ENCODE peak calls at places on chromosomes 3 and 15, in six cellular contexts. X is Peyer's patch, R is heart right ventricle, G is left lung, C is stomach, D is esophagus squamous epithelium. Y is an unnamed sample. For H3K9me3, the result is how much of the 10 kb centered on the place peaks cover.

GRCh38 chr3:125051715-125052581 is 3.8 kb downstream of the HEG1 start:
- DNase-seq in X (peak), R (peak), G (no peak), C (no peak), D (no peak), Y (no peak)

GRCh38 chr15:101047301-101047781 is 128.2 kb downstream of the LRRK1 start:
- DNase-seq in X (peak), R (no peak), G (peak), C (peak), D (no peak), Y (no peak)

GRCh38 chr15:40285151-40285898 is 2.5 kb upstream of the ANKRD63 start:
- DNase-seq in X (no peak), R (no peak), G (no peak), C (no peak), D (no peak), Y (no peak)

GRCh38 chr3:89098173-89098572 is 9.2 kb upstream of the EPHA3 start:
- DNase-seq in X (no peak), R (no peak), G (no peak), C (no peak), D (no peak), Y (no peak)

GRCh38 chr15:39194431-39194830 is 386.4 kb upstream of the THBS1 start:
- DNase-seq in X (no peak), R (no peak), G (no peak), C (no peak), D (no peak), Y (no peak)

GRCh38 chr3:190524942-190525341 is 11.1 kb downstream of the IL1RAP start:
- DNase-seq in X (no peak), R (no peak), G (no peak), C (no peak), D (no peak), Y (no peak)

GRCh38 chr3:40116478-40117162 is 192.9 kb upstream of the EIF1B start:
- DNase-seq in X (no peak), R (no peak), G (no peak), C (no peak), D (no peak), Y (no peak)

GRCh38 chr3:65425880-65426279 is 612.8 kb downstream of the MAGI1 start:
- DNase-seq in X (no peak), R (no peak), G (no peak), C (no peak), D (no peak), Y (no peak)

GRCh38 chr3:143808999-143809700 is 39.1 kb downstream of the SLC9A9 start:
- DNase-seq in X (no peak), R (no peak), G (no peak), C (no peak), D (no peak), Y (no peak)

GRCh38 chr3:106337116-106337515 is 468.3 kb upstream of the CBLB start:
- DNase-seq in X (no peak), R (no peak), G (no peak), C (no peak), D (no peak), Y (no peak)

GRCh38 chr3:44048196-44048924 is 193.3 kb upstream of the TOPAZ1 start:
- DNase-seq in X (no peak), R (no peak), G (no peak), C (no peak), D (no peak), Y (peak)

GRCh38 chr3:72728958-72729467 is 119.2 kb downstream of the SHQ1 start:
- DNase-seq in X (no peak), R (no peak), G (no peak), C (no peak), D (no peak), Y (no peak)

GRCh38 chr3:183537295-183537730 is 18.2 kb downstream of the KLHL6 start:
- DNase-seq in X (no peak), R (no peak), G (peak), C (no peak), D (no peak), Y (no peak)

GRCh38 chr15:71526061-71526460 is 284.3 kb upstream of the NR2E3 start:
- DNase-seq in X (no peak), R (no peak), G (no peak), C (no peak), D (no peak), Y (no peak)

GRCh38 chr3:141729240-141729639 is 8.9 kb upstream of the RNF7 start:
- DNase-seq in X (no peak), R (no peak), G (no peak), C (no peak), D (no peak), Y (no peak)

GRCh38 chr3:127678611-127679533 is 6.1 kb downstream of the ABTB1 start:
- DNase-seq in X (no peak), R (no peak), G (peak), C (peak), D (no peak), Y (no peak)

GRCh38 chr15:47366884-47367283 is 350.4 kb upstream of the SEMA6D start:
- DNase-seq in X (no peak), R (no peak), G (no peak), C (no peak), D (no peak), Y (no peak)

GRCh38 chr3:166291510-166291909 is 454.3 kb upstream of the BCHE start:
- DNase-seq in X (no peak), R (no peak), G (no peak), C (no peak), D (no peak), Y (no peak)

GRCh38 chr15:78130012-78130353 is 1.3 kb downstream of the CIB2 start:
- DNase-seq in X (no peak), R (no peak), G (no peak), C (no peak), D (no peak), Y (no peak)

GRCh38 chr3:43106293-43106628 is 382 bp upstream of the POMGNT2 start:
- DNase-seq in X (no peak), R (no peak), G (no peak), C (no peak), D (no peak), Y (no peak)

GRCh38 chr3:61804782-61805181 is 243.4 kb downstream of the PTPRG start:
- DNase-seq in X (no peak), R (no peak), G (no peak), C (no peak), D (no peak), Y (no peak)

GRCh38 chr3:45986303-45986982 is 9.2 kb downstream of the FYCO1 start:
- DNase-seq in X (no peak), R (peak), G (peak), C (peak), D (no peak), Y (peak)

GRCh38 chr3:30586091-30586805 is 20.2 kb upstream of the TGFBR2 start:
- DNase-seq in X (no peak), R (no peak), G (no peak), C (no peak), D (no peak), Y (no peak)

GRCh38 chr15:70234256-70234965 is 136.7 kb upstream of the TLE3 start:
- DNase-seq in X (no peak), R (no peak), G (no peak), C (no peak), D (no peak), Y (no peak)

GRCh38 chr15:71325461-71325860 is 210.2 kb downstream of the THSD4 start:
- DNase-seq in X (no peak), R (no peak), G (no peak), C (no peak), D (no peak), Y (no peak)

GRCh38 chr15:57552678-57553334 is 38.9 kb upstream of the MYZAP start:
- DNase-seq in X (no peak), R (no peak), G (no peak), C (no peak), D (no peak), Y (no peak)

GRCh38 chr3:178513539-178514410 is 22.5 kb upstream of the KCNMB2 start:
- DNase-seq in X (no peak), R (no peak), G (no peak), C (no peak), D (no peak), Y (no peak)

GRCh38 chr3:142987080-142987700 is 14.2 kb upstream of the U2SURP start:
- DNase-seq in X (no peak), R (no peak), G (no peak), C (no peak), D (no peak), Y (no peak)

GRCh38 chr3:129346690-129347440 is 68.2 kb downstream of the HMCES start:
- DNase-seq in X (no peak), R (no peak), G (no peak), C (no peak), D (no peak), Y (no peak)

GRCh38 chr15:74460298-74460697 is 662 bp downstream of the UBL7 start:
- DNase-seq in X (no peak), R (no peak), G (no peak), C (no peak), D (no peak), Y (no peak)

GRCh38 chr3:39972508-39972907 is 163.1 kb downstream of the MYRIP start:
- DNase-seq in X (no peak), R (no peak), G (no peak), C (no peak), D (no peak), Y (peak)

GRCh38 chr15:65939901-65940617 is 70.8 kb downstream of the RAB11A start:
- DNase-seq in X (no peak), R (peak), G (peak), C (peak), D (no peak), Y (peak)

GRCh38 chr15:72998226-72998625 is 54.0 kb upstream of the NEO1 start:
- DNase-seq in X (no peak), R (no peak), G (no peak), C (no peak), D (no peak), Y (no peak)

GRCh38 chr15:31352283-31352880 is 25.7 kb downstream of the KLF13 start:
- DNase-seq in X (peak), R (peak), G (no peak), C (peak), D (no peak), Y (peak)

GRCh38 chr15:26201177-26201858 is 338.2 kb upstream of the ATP10A start:
- DNase-seq in X (no peak), R (no peak), G (no peak), C (no peak), D (no peak), Y (no peak)

GRCh38 chr15:97993310-97993738 is 32.8 kb downstream of the ARRDC4 start:
- DNase-seq in X (no peak), R (no peak), G (no peak), C (no peak), D (no peak), Y (no peak)

GRCh38 chr3:14814473-14814872 is 4.3 kb upstream of the FGD5 start:
- DNase-seq in X (no peak), R (no peak), G (no peak), C (no peak), D (no peak), Y (no peak)

GRCh38 chr3:23949784-23950183 is 4.7 kb downstream of the NR1D2 start:
- DNase-seq in X (no peak), R (peak), G (peak), C (peak), D (no peak), Y (peak)

GRCh38 chr3:125440559-125440955 is 65.4 kb upstream of the ZNF148 start:
- DNase-seq in X (no peak), R (no peak), G (peak), C (peak), D (no peak), Y (peak)

GRCh38 chr3:185084883-185085282 is 68.0 kb downstream of the C3orf70 start:
- DNase-seq in X (no peak), R (no peak), G (no peak), C (no peak), D (no peak), Y (no peak)
- TF ChIP-seq CTCF in X (no peak), R (no peak), G (no peak), C (no peak), D (no peak), Y (no peak)

GRCh38 chr3:88075497-88075896 is 16.4 kb downstream of the ZNF654 start:
- DNase-seq in X (no peak), R (no peak), G (no peak), C (no peak), D (no peak), Y (no peak)
- H3K9me3 ChIP-seq in X (under half), R (under half), G (under half), C (under half), D (under half), Y (under half)

GRCh38 chr3:192515661-192516040 is 211.7 kb downstream of the FGF12 start:
- DNase-seq in X (no peak), R (no peak), G (no peak), C (no peak), D (no peak), Y (no peak)

GRCh38 chr3:192516850-192517249 is 210.5 kb downstream of the FGF12 start:
- DNase-seq in X (no peak), R (no peak), G (no peak), C (no peak), D (no peak), Y (no peak)

GRCh38 chr3:192514754-192515660 is 212.3 kb downstream of the FGF12 start:
- DNase-seq in X (no peak), R (peak), G (no peak), C (peak), D (no peak), Y (peak)

GRCh38 chr3:192514081-192514753 is 213.1 kb downstream of the FGF12 start:
- DNase-seq in X (no peak), R (no peak), G (no peak), C (no peak), D (no peak), Y (peak)
- TF ChIP-seq CTCF in X (no peak), R (no peak), G (no peak), C (no peak), D (no peak), Y (no peak)

DNA sequence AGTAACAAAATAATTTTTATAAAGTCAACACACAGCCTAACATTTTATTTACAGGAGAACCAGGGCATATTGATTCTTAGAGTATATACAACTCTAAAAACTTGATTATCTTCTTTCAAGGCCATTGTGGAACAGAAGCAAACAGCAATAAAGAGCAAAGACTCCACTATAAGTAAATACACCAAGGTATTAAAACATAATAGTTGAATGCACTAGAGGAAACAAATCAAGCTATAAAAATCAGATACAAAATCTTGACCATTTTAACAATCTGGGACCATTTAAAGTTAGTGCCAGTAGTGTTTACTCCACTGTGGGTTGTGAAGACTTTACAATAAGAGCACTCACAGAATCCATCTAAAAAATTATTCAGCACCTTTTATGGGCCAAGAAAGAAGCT is 323.6 kb downstream of the AGBL1 start:
- DNase-seq in X (no peak), R (no peak), G (no peak), C (no peak), D (no peak), Y (no peak)
- H3K9me3 ChIP-seq in X (under half), R (under half), G (under half), C (under half), D (under half), Y (under half)

GRCh38 chr15:83565553-83566159 is 88.3 kb upstream of the ADAMTSL3 start:
- DNase-seq in X (no peak), R (no peak), G (no peak), C (no peak), D (no peak), Y (peak)
- TF ChIP-seq CTCF in X (peak), R (peak), G (peak), C (peak), D (peak), Y (peak)